ENCODE peak calls at places on chromosomes 4 and X, in nine cellular contexts. S is MV-4-11; O is pancreas; X is caudate nucleus; C is stimulated activated CD4-positive, alpha-beta T cell treated with anti-CD3 and anti-CD28 coated beads, Interleukin-1b, Interleukin-23, amount 100 ng/mL, for 1 hour; R is GM19239; B is NCI-H774; E is GM12865; K is GM23248. L is an unnamed sample.

GRCh38 chr4:90958256-90958895 is 831.2 kb downstream of the CCSER1 start:
- DNase-seq in S (no peak), O (no peak), X (no peak), C (no peak), R (no peak), B (no peak), E (no peak), K (no peak), L (no peak)

GRCh38 chr4:107392951-107393350 is 327.1 kb downstream of the PAPSS1 start:
- DNase-seq in S (no peak), O (no peak), X (no peak), C (no peak), R (no peak), B (no peak), E (peak), K (peak), L (peak)

GRCh38 chrX:126165401-126165720 is 728 bp downstream of the DCAF12L2 start:
- DNase-seq in S (no peak), O (no peak), X (no peak), C (no peak), R (no peak), B (no peak), E (no peak), K (no peak), L (no peak)

GRCh38 chrX:37755073-37755472 is 24.8 kb upstream of the CYBB start:
- DNase-seq in S (peak), O (no peak), X (no peak), C (no peak), R (no peak), B (no peak), E (peak), K (no peak), L (no peak)

GRCh38 chr4:125388653-125389052 is 73.9 kb downstream of the FAT4 start:
- DNase-seq in S (no peak), O (no peak), X (no peak), C (no peak), R (no peak), B (no peak), E (no peak), K (peak), L (peak)

GRCh38 chr4:90317785-90318184 is 190.6 kb downstream of the CCSER1 start:
- DNase-seq in S (no peak), O (no peak), X (no peak), C (no peak), R (no peak), B (no peak), E (no peak), K (peak), L (peak)

GRCh38 chr4:71009796-71010588 is 16.5 kb downstream of the DCK start:
- DNase-seq in S (peak), O (no peak), X (no peak), C (no peak), R (no peak), B (peak), E (peak), K (peak), L (peak)

GRCh38 chr4:147492761-147493160 is 11.9 kb downstream of the EDNRA start:
- DNase-seq in S (peak), O (no peak), X (no peak), C (no peak), R (no peak), B (no peak), E (peak), K (peak), L (peak)

GRCh38 chr4:68717999-68718398 is 47.5 kb upstream of the UGT2B15 start:
- DNase-seq in S (no peak), O (no peak), X (no peak), C (no peak), R (no peak), B (no peak), E (no peak), K (no peak), L (no peak)

GRCh38 chr4:120922390-120923200 is at the start of gene PRDM5:
- DNase-seq in S (no peak), O (peak), X (peak), C (no peak), R (no peak), B (peak), E (no peak), K (peak), L (peak)

GRCh38 chrX:102514536-102514935 is 2.0 kb downstream of the TMSB15A start:
- DNase-seq in S (no peak), O (no peak), X (no peak), C (no peak), R (no peak), B (no peak), E (no peak), K (no peak), L (no peak)

L was measured in EL.